ENCODE peak calls at places on chromosomes 5 and 9, in four cellular contexts. G, Y, W and X are unnamed samples.

GRCh38 chr5:107215581-107215980 is 455.2 kb downstream of the EFNA5 start:
- DNase-seq in G (no peak), Y (no peak), W (no peak), X (no peak)

GRCh38 chr5:128341056-128341455 is 197.0 kb downstream of the FBN2 start:
- DNase-seq in W (no peak), G (no peak), Y (peak), X (no peak)

GRCh38 chr5:43294226-43294625 is 19.0 kb downstream of the HMGCS1 start:
- DNase-seq in G (no peak), W (no peak), Y (peak), X (no peak)

GRCh38 chr5:124103671-124104070 is 591.7 kb downstream of the CSNK1G3 start:
- DNase-seq in G (no peak), Y (no peak), W (no peak), X (no peak)

GRCh38 chr9:88994820-88995180 is 3.5 kb downstream of the S1PR3 start:
- DNase-seq in Y (peak), G (no peak), W (no peak), X (no peak)

GRCh38 chr9:128218518-128219389 is 15.6 kb downstream of the DNM1 start:
- DNase-seq in W (peak), Y (peak), G (peak), X (peak)

GRCh38 chr5:80414113-80414512 is 6.2 kb downstream of the ZFYVE16 start:
- DNase-seq in G (no peak), W (no peak), Y (peak), X (no peak)

GRCh38 chr9:35452481-35452880 is 37.4 kb upstream of the RUSC2 start:
- DNase-seq in Y (peak), G (no peak), W (no peak), X (no peak)

GRCh38 chr9:27261517-27262211 is 35.3 kb downstream of the EQTN start:
- DNase-seq in Y (peak), G (no peak), W (no peak), X (no peak)

GRCh38 chr9:73441890-73442818 is 290.5 kb downstream of the ANXA1 start:
- DNase-seq in G (no peak), Y (peak), W (no peak), X (no peak)

GRCh38 chr5:132485641-132486317 is 4.8 kb downstream of the IRF1 start:
- DNase-seq in Y (no peak), G (no peak), W (peak), X (peak)

GRCh38 chr9:137723396-137724113 is 104.8 kb downstream of the EHMT1 start:
- DNase-seq in W (no peak), Y (no peak), G (no peak), X (no peak)

GRCh38 chr5:16493261-16493660 is 27.7 kb upstream of the ZNF622 start:
- DNase-seq in W (no peak), Y (peak), G (no peak), X (no peak)

GRCh38 chr5:1341863-1342262 is 3.0 kb downstream of the CLPTM1L start:
- DNase-seq in G (no peak), W (no peak), Y (no peak), X (no peak)

GRCh38 chr5:132474131-132474723 is 16.3 kb downstream of the IRF1 start:
- DNase-seq in Y (no peak), W (no peak), G (no peak), X (no peak)

GRCh38 chr9:78678901-78679300 is 382.0 kb downstream of the PSAT1 start:
- DNase-seq in W (no peak), G (no peak), Y (no peak), X (no peak)

GRCh38 chr5:97009212-97009898 is 73.5 kb downstream of the LNPEP start:
- DNase-seq in W (no peak), Y (peak), G (no peak), X (no peak)

GRCh38 chr5:43839218-43839617 is 236.2 kb downstream of the NNT start:
- DNase-seq in G (no peak), Y (peak), W (no peak), X (no peak)

GRCh38 chr5:10600629-10601245 is 36.9 kb downstream of the ANKRD33B start:
- DNase-seq in W (no peak), G (no peak), Y (no peak), X (no peak)

GRCh38 chr5:71955718-71956117 is 151.6 kb upstream of the MAP1B start:
- DNase-seq in Y (no peak), G (no peak), W (no peak), X (no peak)

GRCh38 chr9:107067715-107068416 is 204.9 kb downstream of the ZNF462 start:
- DNase-seq in Y (no peak), W (no peak), G (no peak), X (no peak)

GRCh38 chr9:136364942-136365774 is 1.6 kb upstream of the DNLZ start:
- DNase-seq in Y (no peak), W (no peak), G (no peak), X (no peak)

GRCh38 chr9:120366646-120367019 is 213.3 kb downstream of the CDK5RAP2 start:
- DNase-seq in G (no peak), W (no peak), Y (peak), X (no peak)

GRCh38 chr5:78768781-78769380 is 120.3 kb upstream of the LHFPL2 start:
- DNase-seq in Y (no peak), G (no peak), W (no peak), X (no peak)

GRCh38 chr5:176750144-176750543 is 60.2 kb upstream of the UNC5A start:
- DNase-seq in G (no peak), Y (no peak), W (no peak), X (no peak)

GRCh38 chr9:93576296-93577044 is at the start of gene PHF2:
- DNase-seq in W (no peak), Y (no peak), G (peak), X (no peak)

GRCh38 chr5:95238560-95239325 is 46.2 kb downstream of the MCTP1 start:
- DNase-seq in W (no peak), G (no peak), Y (peak), X (no peak)

GRCh38 chr5:122805481-122805880 is 30.6 kb downstream of the SNX2 start:
- DNase-seq in Y (peak), W (no peak), G (no peak), X (no peak)

GRCh38 chr5:79791843-79792242 is 102.2 kb downstream of the CMYA5 start:
- DNase-seq in G (no peak), W (no peak), Y (no peak), X (no peak)

GRCh38 chr9:71928806-71929205 is 17.4 kb downstream of the C9orf85 start:
- DNase-seq in W (no peak), Y (no peak), G (no peak), X (no peak)

GRCh38 chr5:180067986-180068385 is 3.6 kb downstream of the RNF130 start:
- DNase-seq in W (no peak), G (no peak), Y (no peak), X (no peak)

GRCh38 chr9:91920846-91921350 is 29.1 kb downstream of the ROR2 start:
- DNase-seq in Y (no peak), G (no peak), W (no peak), X (no peak)

GRCh38 chr9:32635362-32635761 is at the start of gene TAF1L:
- DNase-seq in Y (no peak), W (no peak), G (no peak), X (no peak)

GRCh38 chr5:115841382-115842088 is at the start of the genes AP3S1 and ATG12:
- DNase-seq in G (peak), W (peak), Y (peak), X (peak)